ENCODE peak calls at places on chromosomes 7 and 10, in five cellular contexts. V is substantia nigra; M is activated CD4-positive, alpha-beta T cell treated with anti-CD3 and anti-CD28 coated beads, Interleukin-2, amount 50 U/mL, for 1 hour; U is NCI-H1105; O is GM04504. S is an unnamed sample.

GRCh38 chr7:73702665-73703064 is 16.8 kb downstream of the STX1A start:
- DNase-seq in O (no peak), U (no peak), V (no peak), M (no peak), S (no peak)

GRCh38 chr10:72732521-72732920 is 40.6 kb downstream of the MCU start:
- DNase-seq in V (no peak), M (no peak), U (no peak), O (no peak), S (no peak)

GRCh38 chr10:71840936-71841335 is 10.1 kb downstream of the PSAP start:
- DNase-seq in U (no peak), V (no peak), O (no peak), M (no peak), S (no peak)

GRCh38 chr10:59817806-59818205 is 64.6 kb upstream of the MRLN start:
- DNase-seq in U (no peak), M (no peak), V (no peak), O (no peak), S (no peak)

GRCh38 chr7:27883726-27884125 is 143.8 kb downstream of the TAX1BP1 start:
- DNase-seq in U (no peak), V (no peak), O (no peak), M (no peak), S (no peak)

GRCh38 chr10:92699518-92700272 is 9.9 kb downstream of the HHEX start:
- DNase-seq in V (no peak), U (no peak), M (no peak), O (no peak), S (no peak)

GRCh38 chr7:26167293-26167934 is 15.4 kb downstream of the NFE2L3 start:
- DNase-seq in V (no peak), O (no peak), U (no peak), M (no peak), S (no peak)

GRCh38 chr10:77613476-77614130 is 24.0 kb downstream of the KCNMA1 start:
- DNase-seq in U (no peak), M (no peak), O (no peak), V (no peak), S (peak)

GRCh38 chr7:135209225-135209834 is 2.0 kb downstream of the WDR91 start:
- DNase-seq in M (no peak), O (no peak), V (no peak), U (no peak), S (no peak)

GRCh38 chr7:37193087-37193774 is 255.4 kb downstream of the ELMO1 start:
- DNase-seq in M (no peak), V (no peak), O (no peak), U (no peak), S (no peak)